ENCODE peak calls at places on chromosome X, in seven cellular contexts. N is T-helper 2 cell; F is activated naive CD8-positive, alpha-beta T cell treated with anti-CD3 and anti-CD28 coated beads, Interleukin-2, amount 50 U/mL, for 24 hours; Q is lower lobe of right lung; V is brain microvascular endothelial cell; E is upper lobe of left lung; I is posterior vena cava. L is an unnamed sample.

GRCh38 chrX:33211356-33212254 is at the start of gene DMD:
- DNase-seq in N (no peak), F (no peak), Q (peak; percentile 37), V (peak; percentile 89), E (peak; percentile 57), I (peak; percentile 71), L (no peak)

GRCh38 chrX:155086202-155086840 is 15.0 kb downstream of the BRCC3 start:
- DNase-seq in N (peak; percentile 31), F (peak; percentile 42), Q (no peak), V (no peak), E (no peak), I (no peak), L (no peak)

GRCh38 chrX:154375156-154375504 is 696 bp upstream of the FLNA start:
- DNase-seq in N (no peak), F (no peak), Q (no peak), V (no peak), E (no peak), I (no peak), L (no peak)

GRCh38 chrX:136183917-136184316 is 36.6 kb downstream of the FHL1 start:
- DNase-seq in N (no peak), F (no peak), Q (no peak), V (no peak), E (no peak), I (no peak), L (no peak)

GRCh38 chrX:39070009-39070408 is 268.8 kb downstream of the MID1IP1 start:
- DNase-seq in N (no peak), F (no peak), Q (no peak), V (no peak), E (no peak), I (no peak), L (no peak)

GRCh38 chrX:153769865-153770605 is 6.0 kb downstream of the PLXNB3 start:
- DNase-seq in N (no peak), F (no peak), Q (no peak), V (no peak), E (no peak), I (no peak), L (no peak)

GRCh38 chrX:13376857-13377441 is 57.1 kb upstream of the ATXN3L start:
- DNase-seq in N (no peak), F (no peak), Q (no peak), V (peak; percentile 78), E (peak; percentile 32), I (no peak), L (no peak)

GRCh38 chrX:74788545-74789086 is 136.6 kb downstream of the NEXMIF start:
- DNase-seq in N (no peak), F (no peak), Q (no peak), V (no peak), E (no peak), I (no peak), L (no peak)

GRCh38 chrX:116379854-116380253 is 56.6 kb upstream of the SLC6A14 start:
- DNase-seq in N (no peak), F (no peak), Q (no peak), V (peak; percentile 9), E (no peak), I (no peak), L (no peak)

GRCh38 chrX:26442340-26442739 is 226.4 kb downstream of the MAGEB5 start:
- DNase-seq in N (no peak), F (no peak), Q (no peak), V (peak; percentile 40), E (no peak), I (no peak), L (no peak)

GRCh38 chrX:133350751-133351150 is 64.5 kb downstream of the GPC4 start:
- DNase-seq in N (no peak), F (no peak), Q (peak; percentile 45), V (no peak), E (peak; percentile 49), I (no peak), L (no peak)

GRCh38 chrX:78769356-78769755 is 21.8 kb downstream of the LPAR4 start:
- DNase-seq in N (no peak), F (no peak), Q (no peak), V (no peak), E (no peak), I (no peak), L (no peak)

GRCh38 chrX:151973262-151973661 is 1.2 kb downstream of the GABRE start:
- DNase-seq in N (no peak), F (no peak), Q (no peak), V (no peak), E (no peak), I (no peak), L (no peak)

GRCh38 chrX:134512566-134512965 is 52.6 kb downstream of the HPRT1 start:
- DNase-seq in N (no peak), F (no peak), Q (no peak), V (peak; percentile 81), E (no peak), I (no peak), L (no peak)

GRCh38 chrX:48477960-48478755 is 2.2 kb downstream of the FTSJ1 start:
- DNase-seq in N (no peak), F (no peak), Q (no peak), V (no peak), E (no peak), I (no peak), L (no peak)

GRCh38 chrX:77694491-77694890 is 91.5 kb downstream of the ATRX start:
- DNase-seq in N (no peak), F (no peak), Q (no peak), V (no peak), E (no peak), I (no peak), L (no peak)

GRCh38 chrX:2928127-2928582 is 984 bp downstream of the ARSD start:
- DNase-seq in N (no peak), F (peak; percentile 3), Q (peak; percentile 77), V (peak; percentile 11), E (peak; percentile 65), I (peak; percentile 91), L (no peak)

GRCh38 chrX:53194308-53194707 is 30.7 kb downstream of the KDM5C start:
- DNase-seq in N (no peak), F (no peak), Q (no peak), V (no peak), E (no peak), I (no peak), L (no peak)

GRCh38 chrX:30577362-30577961 is at the start of gene TASL:
- DNase-seq in N (peak; percentile 3), F (peak; percentile 23), Q (peak; percentile 46), V (no peak), E (no peak), I (no peak), L (no peak)

GRCh38 chrX:119234931-119235555 is 1.0 kb upstream of the PGRMC1 start:
- DNase-seq in N (no peak), F (no peak), Q (no peak), V (no peak), E (no peak), I (no peak), L (no peak)

GRCh38 chrX:133918326-133918725 is 67.1 kb downstream of the GPC3 start:
- DNase-seq in N (no peak), F (no peak), Q (no peak), V (no peak), E (no peak), I (no peak), L (no peak)

GRCh38 chrX:125374169-125374568 is 54.5 kb downstream of the TEX13C start:
- DNase-seq in N (no peak), F (no peak), Q (no peak), V (no peak), E (no peak), I (no peak), L (no peak)

GRCh38 chrX:46965125-46965758 is 53.0 kb downstream of the JADE3 start:
- DNase-seq in N (no peak), F (no peak), Q (no peak), V (peak; percentile 40), E (no peak), I (no peak), L (no peak)

GRCh38 chrX:48800574-48801280 is 1.1 kb upstream of the HDAC6 start:
- DNase-seq in N (no peak), F (peak; percentile 6), Q (no peak), V (no peak), E (no peak), I (no peak), L (no peak)

GRCh38 chrX:141439651-141440050 is 144.9 kb downstream of the SPANXA1 start:
- DNase-seq in N (no peak), F (no peak), Q (no peak), V (no peak), E (no peak), I (no peak), L (no peak)

GRCh38 chrX:22081475-22082092 is 49.5 kb downstream of the PHEX start:
- DNase-seq in N (peak; percentile 16), F (peak; percentile 55), Q (peak; percentile 52), V (peak; percentile 40), E (peak; percentile 37), I (no peak), L (peak; percentile 62)

GRCh38 chrX:111779582-111779981 is 96.4 kb upstream of the TRPC5OS start:
- DNase-seq in N (no peak), F (no peak), Q (no peak), V (no peak), E (no peak), I (no peak), L (no peak)

GRCh38 chrX:74419861-74420193 is 1.5 kb upstream of the SLC16A2 start:
- DNase-seq in N (no peak), F (peak; percentile 7), Q (no peak), V (no peak), E (no peak), I (no peak), L (peak; percentile 46)

GRCh38 chrX:153765138-153766079 is 1.4 kb downstream of the PLXNB3 start:
- DNase-seq in N (no peak), F (no peak), Q (peak; percentile 32), V (no peak), E (no peak), I (peak; percentile 81), L (no peak)